ENCODE peak calls at places on chromosome 20, in ten cellular contexts. I is HFF-Myc, Y is tibial artery, L is aorta, N is A549, F is neural progenitor cell, H is HCT116, G is ascending aorta, T is skeletal muscle cell, A is IMR-90. X is an unnamed sample.
A peak's percentile ranks its signal among the peaks of the same experiment; 100 is the strongest.

GRCh38 chr20:53016534-53017042 is 44.4 kb downstream of the TSHZ2 start:
- DNase-seq in I (no peak), Y (no peak), L (no peak), N (no peak), F (no peak), H (no peak), G (no peak), T (no peak), A (no peak), X (no peak)

GRCh38 chr20:57703013-57703412 is 6.8 kb downstream of the PMEPA1 start:
- DNase-seq in I (no peak), Y (no peak), L (no peak), N (no peak), F (no peak), H (no peak), G (no peak), T (no peak), A (no peak), X (no peak)

GRCh38 chr20:36035720-36036119 is 67.3 kb downstream of the CNBD2 start:
- DNase-seq in I (no peak), Y (no peak), L (no peak), N (no peak), F (no peak), H (no peak), G (no peak), T (no peak), A (no peak), X (no peak)

GRCh38 chr20:19308151-19308550 is 95.7 kb downstream of the SLC24A3 start:
- DNase-seq in I (no peak), Y (no peak), L (no peak), N (no peak), F (no peak), H (no peak), G (no peak), T (no peak), A (no peak), X (no peak)

GRCh38 chr20:24437322-24438090 is 31.9 kb upstream of the SYNDIG1 start:
- DNase-seq in I (no peak), Y (no peak), L (no peak), N (no peak), F (no peak), H (no peak), G (no peak), T (no peak), A (no peak), X (no peak)

GRCh38 chr20:7792131-7792869 is 148.0 kb downstream of the HAO1 start:
- DNase-seq in I (no peak), Y (no peak), L (no peak), N (no peak), F (no peak), H (no peak), G (no peak), T (peak; percentile 6), A (no peak), X (no peak)

GRCh38 chr20:39103732-39104131 is 141.6 kb downstream of the DHX35 start:
- DNase-seq in I (no peak), Y (no peak), L (no peak), N (no peak), F (no peak), H (no peak), G (no peak), T (no peak), A (no peak), X (no peak)

GRCh38 chr20:19336601-19337000 is 124.2 kb downstream of the SLC24A3 start:
- DNase-seq in I (no peak), Y (no peak), L (no peak), N (no peak), F (no peak), H (no peak), G (no peak), T (no peak), A (no peak), X (no peak)

GRCh38 chr20:43603124-43603523 is 12.4 kb downstream of the IFT52 start:
- DNase-seq in I (no peak), Y (no peak), L (no peak), N (no peak), F (no peak), H (no peak), G (no peak), T (no peak), A (no peak), X (no peak)

GRCh38 chr20:46120136-46120535 is 2.0 kb downstream of the CD40 start:
- DNase-seq in I (no peak), Y (no peak), L (no peak), N (no peak), F (no peak), H (no peak), G (no peak), T (no peak), A (no peak), X (no peak)

GRCh38 chr20:46117704-46118467 is at the start of gene CD40:
- DNase-seq in I (no peak), Y (peak; percentile 92), L (peak; percentile 93), N (peak; percentile 89), F (peak; percentile 97), H (peak; percentile 68), G (peak; percentile 96), T (peak; percentile 25), A (peak; percentile 23), X (peak; percentile 70)

GRCh38 chr20:46119547-46119946 is 1.4 kb downstream of the CD40 start:
- DNase-seq in I (no peak), Y (no peak), L (no peak), N (no peak), F (no peak), H (no peak), G (no peak), T (no peak), A (no peak), X (no peak)

GRCh38 chr20:46118481-46119020 is 437 bp downstream of the CD40 start:
- DNase-seq in I (no peak), Y (peak; percentile 72), L (peak; percentile 73), N (no peak), F (peak; percentile 75), H (no peak), G (peak; percentile 73), T (no peak), A (no peak), X (no peak)

GRCh38 chr20:46119028-46119546 is 973 bp downstream of the CD40 start:
- DNase-seq in I (no peak), Y (peak; percentile 58), L (no peak), N (no peak), F (no peak), H (no peak), G (no peak), T (no peak), A (no peak), X (no peak)
- H3K4me3 ChIP-seq in I (no peak overlapping the region), Y (peak overlapping the region; percentile 59), L (no peak overlapping the region), N (no peak overlapping the region), F (peak overlapping the region; percentile 45), H (peak overlapping the region; percentile 74), G (peak overlapping the region; percentile 52), T (no peak overlapping the region), A (no peak overlapping the region), X (no peak overlapping the region)

DNA sequence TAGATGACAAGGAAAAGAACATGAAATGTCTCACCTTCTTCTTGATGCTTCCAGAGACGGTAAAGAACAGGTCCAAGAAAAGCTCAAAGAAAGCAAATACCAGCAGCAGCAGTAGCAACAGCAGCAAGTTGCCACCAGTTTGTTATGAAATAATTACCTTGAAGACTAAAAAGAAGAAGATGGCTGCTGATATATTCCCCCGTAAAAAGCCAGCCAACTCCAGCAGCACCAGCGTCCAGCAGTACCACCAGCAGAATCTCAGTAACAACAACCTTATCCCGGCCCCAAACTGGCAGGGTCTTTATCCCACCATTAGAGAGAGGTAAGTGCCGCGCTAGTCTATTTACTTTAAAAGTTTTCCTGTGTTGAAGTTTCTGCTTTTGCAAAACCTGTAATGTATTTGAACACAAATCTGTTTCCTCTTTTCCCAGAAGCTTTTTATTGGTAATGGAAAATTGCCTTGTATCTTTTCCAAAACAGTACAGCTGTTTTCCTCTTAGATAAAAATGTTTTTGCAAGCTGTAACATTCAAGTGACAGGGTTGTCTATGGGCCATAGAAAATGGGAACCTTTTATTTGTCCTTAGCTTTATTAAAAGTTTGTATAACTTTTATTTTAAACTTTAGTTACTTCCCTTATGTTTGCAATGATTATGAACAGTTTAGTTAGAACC is 723 bp downstream of the BTBD3 start:
- DNase-seq in I (no peak), Y (no peak), L (no peak), N (no peak), F (no peak), H (no peak), G (no peak), T (no peak), A (no peak), X (peak; percentile 28)
- H3K4me3 ChIP-seq in I (peak overlapping the region; percentile 1), Y (peak overlapping the region; percentile 22), L (peak overlapping the region; percentile 79), N (no peak overlapping the region), F (no peak overlapping the region), H (no peak overlapping the region), G (peak overlapping the region; percentile 36), T (peak overlapping the region; percentile 33), A (peak overlapping the region; percentile 45), X (peak overlapping the region; percentile 53)

GRCh38 chr20:51733070-51733469 is 35.1 kb downstream of the ATP9A start:
- DNase-seq in I (no peak), Y (no peak), L (no peak), N (no peak), F (no peak), H (no peak), G (no peak), T (no peak), A (no peak), X (no peak)

GRCh38 chr20:51729771-51730170 is 38.4 kb downstream of the ATP9A start:
- DNase-seq in I (no peak), Y (no peak), L (no peak), N (no peak), F (no peak), H (no peak), G (no peak), T (no peak), A (no peak), X (no peak)

GRCh38 chr20:51734876-51735499 is 33.2 kb downstream of the ATP9A start:
- DNase-seq in I (no peak), Y (no peak), L (no peak), N (no peak), F (no peak), H (no peak), G (no peak), T (no peak), A (no peak), X (no peak)

GRCh38 chr20:51731771-51732453 is 36.3 kb downstream of the ATP9A start:
- DNase-seq in I (no peak), Y (no peak), L (no peak), N (no peak), F (no peak), H (no peak), G (no peak), T (no peak), A (peak; percentile 58), X (peak; percentile 10)

DNA sequence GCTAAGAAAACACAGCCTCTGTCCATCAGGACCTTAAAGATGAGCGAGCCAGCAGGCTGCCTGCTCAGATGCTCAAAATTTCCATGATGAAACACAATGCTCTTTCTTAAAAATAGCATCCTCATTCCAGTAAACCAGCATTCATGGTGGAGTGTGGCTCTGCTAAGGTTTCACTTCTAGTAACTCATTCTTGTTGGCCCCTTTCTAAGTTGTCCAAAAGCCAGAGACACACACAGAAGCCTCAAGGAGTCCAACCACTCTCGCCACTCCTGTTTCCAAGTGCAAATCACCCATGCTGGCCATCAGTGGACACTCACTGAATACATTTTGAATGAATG is 35.8 kb downstream of the ATP9A start:
- DNase-seq in I (no peak), Y (no peak), L (no peak), N (no peak), F (no peak), H (no peak), G (no peak), T (no peak), A (peak; percentile 67), X (peak; percentile 32)
- H3K4me3 ChIP-seq in I (no peak overlapping the region), Y (peak overlapping the region; percentile 5), L (no peak overlapping the region), N (no peak overlapping the region), F (no peak overlapping the region), H (no peak overlapping the region), G (no peak overlapping the region), T (peak overlapping the region; percentile 7), A (no peak overlapping the region), X (no peak overlapping the region)

GRCh38 chr20:62061851-62062418 is 3.7 kb downstream of the TAF4 start:
- DNase-seq in I (no peak), Y (no peak), L (no peak), N (no peak), F (no peak), H (no peak), G (no peak), T (no peak), A (no peak), X (no peak)
- H3K4me3 ChIP-seq in I (no peak overlapping the region), Y (no peak overlapping the region), L (no peak overlapping the region), N (no peak overlapping the region), F (no peak overlapping the region), H (no peak overlapping the region), G (no peak overlapping the region), T (no peak overlapping the region), A (no peak overlapping the region), X (no peak overlapping the region)

X was measured in fibroblast of villous mesenchyme.